ENCODE peak calls at places on chromosomes 13 and 19, in four cellular contexts. One of them, this sample, is unnamed.

GRCh38 chr19:4575267-4575793 is 15.8 kb upstream of the SEMA6B start:
- DNase-seq in NT2/D1: peak; percentile 97
- DNase-seq in Caco-2: no peak
- DNase-seq in CD8-positive, alpha-beta memory T cell: no peak
- DNase-seq in this sample: no peak

GRCh38 chr13:41597348-41598041 is 140.1 kb downstream of the RGCC start:
- DNase-seq in NT2/D1: no peak
- DNase-seq in Caco-2: no peak
- DNase-seq in CD8-positive, alpha-beta memory T cell: no peak
- DNase-seq in this sample: no peak

GRCh38 chr13:67281476-67281875 is 51.3 kb upstream of the PCDH9 start:
- DNase-seq in NT2/D1: no peak
- DNase-seq in Caco-2: no peak
- DNase-seq in CD8-positive, alpha-beta memory T cell: no peak
- DNase-seq in this sample: no peak

GRCh38 chr19:52138614-52139290 is 986 bp downstream of the ZNF616 start:
- DNase-seq in NT2/D1: peak; percentile 28
- DNase-seq in Caco-2: peak; percentile 52
- DNase-seq in CD8-positive, alpha-beta memory T cell: no peak
- DNase-seq in this sample: no peak

GRCh38 chr19:47187797-47188196 is 43.2 kb downstream of the BBC3 start:
- DNase-seq in NT2/D1: no peak
- DNase-seq in Caco-2: no peak
- DNase-seq in CD8-positive, alpha-beta memory T cell: no peak
- DNase-seq in this sample: no peak

GRCh38 chr13:101875717-101876393 is 423.4 kb downstream of the ITGBL1 start:
- DNase-seq in NT2/D1: no peak
- DNase-seq in Caco-2: peak; percentile 54
- DNase-seq in CD8-positive, alpha-beta memory T cell: no peak
- DNase-seq in this sample: no peak

GRCh38 chr13:94886191-94886590 is 173.8 kb upstream of the SOX21 start:
- DNase-seq in NT2/D1: no peak
- DNase-seq in Caco-2: no peak
- DNase-seq in CD8-positive, alpha-beta memory T cell: no peak
- DNase-seq in this sample: no peak

GRCh38 chr19:18202759-18203407 is 959 bp downstream of the RAB3A start:
- DNase-seq in NT2/D1: no peak
- DNase-seq in Caco-2: peak; percentile 46
- DNase-seq in CD8-positive, alpha-beta memory T cell: no peak
- DNase-seq in this sample: no peak

GRCh38 chr13:78979349-78979748 is 320.4 kb upstream of the OBI1 start:
- DNase-seq in NT2/D1: no peak
- DNase-seq in Caco-2: no peak
- DNase-seq in CD8-positive, alpha-beta memory T cell: no peak
- DNase-seq in this sample: no peak

GRCh38 chr19:36054733-36055686 is at the start of gene WDR62:
- DNase-seq in NT2/D1: peak; percentile 69
- DNase-seq in Caco-2: peak; percentile 97
- DNase-seq in CD8-positive, alpha-beta memory T cell: no peak
- DNase-seq in this sample: peak; percentile 89

GRCh38 chr13:113506025-113506685 is 15.6 kb upstream of the DCUN1D2 start:
- DNase-seq in NT2/D1: no peak
- DNase-seq in Caco-2: no peak
- DNase-seq in CD8-positive, alpha-beta memory T cell: no peak
- DNase-seq in this sample: no peak

GRCh38 chr13:91087276-91087675 is 260.2 kb upstream of the MIR17HG start:
- DNase-seq in NT2/D1: no peak
- DNase-seq in Caco-2: no peak
- DNase-seq in CD8-positive, alpha-beta memory T cell: no peak
- DNase-seq in this sample: no peak

GRCh38 chr13:65260938-65261880 is 1968.9 kb downstream of the PCDH9 start:
- DNase-seq in NT2/D1: no peak
- DNase-seq in Caco-2: no peak
- DNase-seq in CD8-positive, alpha-beta memory T cell: no peak
- DNase-seq in this sample: no peak

GRCh38 chr13:79245937-79246574 is 160.0 kb downstream of the RBM26 start:
- DNase-seq in NT2/D1: no peak
- DNase-seq in Caco-2: no peak
- DNase-seq in CD8-positive, alpha-beta memory T cell: no peak
- DNase-seq in this sample: no peak

GRCh38 chr19:18764591-18765051 is 26.5 kb downstream of the COMP start:
- DNase-seq in NT2/D1: no peak
- DNase-seq in Caco-2: no peak
- DNase-seq in CD8-positive, alpha-beta memory T cell: no peak
- DNase-seq in this sample: no peak

GRCh38 chr13:30870049-30870884 is 35.8 kb upstream of the MEDAG start:
- DNase-seq in NT2/D1: no peak
- DNase-seq in Caco-2: peak; percentile 29
- DNase-seq in CD8-positive, alpha-beta memory T cell: no peak
- DNase-seq in this sample: no peak

GRCh38 chr19:40724848-40725247 is 7.9 kb downstream of the ITPKC start:
- DNase-seq in NT2/D1: no peak
- DNase-seq in Caco-2: no peak
- DNase-seq in CD8-positive, alpha-beta memory T cell: no peak
- DNase-seq in this sample: no peak

GRCh38 chr19:33282036-33282686 is 20.2 kb downstream of the CEBPA start:
- DNase-seq in NT2/D1: no peak
- DNase-seq in Caco-2: no peak
- DNase-seq in CD8-positive, alpha-beta memory T cell: no peak
- DNase-seq in this sample: no peak

GRCh38 chr19:16017138-16017490 is 59.2 kb upstream of the TPM4 start:
- DNase-seq in NT2/D1: no peak
- DNase-seq in Caco-2: no peak
- DNase-seq in CD8-positive, alpha-beta memory T cell: no peak
- DNase-seq in this sample: no peak

GRCh38 chr19:1296575-1297271 is 11.1 kb downstream of the EFNA2 start:
- DNase-seq in NT2/D1: no peak
- DNase-seq in Caco-2: no peak
- DNase-seq in CD8-positive, alpha-beta memory T cell: no peak
- DNase-seq in this sample: no peak

GRCh38 chr13:101545521-101545920 is 93.0 kb downstream of the ITGBL1 start:
- DNase-seq in NT2/D1: no peak
- DNase-seq in Caco-2: no peak
- DNase-seq in CD8-positive, alpha-beta memory T cell: no peak
- DNase-seq in this sample: no peak

GRCh38 chr19:54035215-54036178 is 28.2 kb downstream of the VSTM1 start:
- DNase-seq in NT2/D1: peak; percentile 77
- DNase-seq in Caco-2: no peak
- DNase-seq in CD8-positive, alpha-beta memory T cell: no peak
- DNase-seq in this sample: no peak

GRCh38 chr13:95355491-95355890 is 54.2 kb upstream of the ABCC4 start:
- DNase-seq in NT2/D1: no peak
- DNase-seq in Caco-2: no peak
- DNase-seq in CD8-positive, alpha-beta memory T cell: no peak
- DNase-seq in this sample: no peak

GRCh38 chr19:19280561-19280960 is 7.5 kb upstream of the TM6SF2 start:
- DNase-seq in NT2/D1: no peak
- DNase-seq in Caco-2: no peak
- DNase-seq in CD8-positive, alpha-beta memory T cell: no peak
- DNase-seq in this sample: no peak

GRCh38 chr13:92677571-92677970 is 549.0 kb upstream of the GPC6 start:
- DNase-seq in NT2/D1: no peak
- DNase-seq in Caco-2: no peak
- DNase-seq in CD8-positive, alpha-beta memory T cell: no peak
- DNase-seq in this sample: no peak

GRCh38 chr19:2483484-2484151 is 7.7 kb downstream of the GADD45B start:
- DNase-seq in NT2/D1: no peak
- DNase-seq in Caco-2: no peak
- DNase-seq in CD8-positive, alpha-beta memory T cell: no peak
- DNase-seq in this sample: no peak

GRCh38 chr13:110523838-110524237 is 37.7 kb downstream of the RAB20 start:
- DNase-seq in NT2/D1: no peak
- DNase-seq in Caco-2: no peak
- DNase-seq in CD8-positive, alpha-beta memory T cell: no peak
- DNase-seq in this sample: no peak
- H3K4me1 ChIP-seq in NT2/D1: peaks cover 3% of the 10 kb centered on the region
- H3K4me1 ChIP-seq in Caco-2: peaks cover 31% of the 10 kb centered on the region
- H3K4me1 ChIP-seq in CD8-positive, alpha-beta memory T cell: peaks cover 19% of the 10 kb centered on the region
- H3K4me1 ChIP-seq in this sample: peaks cover 60% of the 10 kb centered on the region

GRCh38 chr19:7340959-7341837 is 7.5 kb upstream of the ARHGEF18 start:
- DNase-seq in NT2/D1: peak; percentile 91
- DNase-seq in Caco-2: peak; percentile 88
- DNase-seq in CD8-positive, alpha-beta memory T cell: peak; percentile 63
- DNase-seq in this sample: no peak
- H3K4me1 ChIP-seq in NT2/D1: no peaks in the 10 kb centered on the region
- H3K4me1 ChIP-seq in Caco-2: no peaks in the 10 kb centered on the region
- H3K4me1 ChIP-seq in CD8-positive, alpha-beta memory T cell: peaks cover 63% of the 10 kb centered on the region
- H3K4me1 ChIP-seq in this sample: peaks cover 13% of the 10 kb centered on the region

GRCh38 chr13:46659413-46660065 is 106.6 kb downstream of the LRCH1 start:
- DNase-seq in NT2/D1: no peak
- DNase-seq in Caco-2: peak; percentile 73
- DNase-seq in CD8-positive, alpha-beta memory T cell: no peak
- DNase-seq in this sample: no peak

GRCh38 chr13:46660408-46660807 is 107.4 kb downstream of the LRCH1 start:
- DNase-seq in NT2/D1: no peak
- DNase-seq in Caco-2: no peak
- DNase-seq in CD8-positive, alpha-beta memory T cell: no peak
- DNase-seq in this sample: no peak

GRCh38 chr13:46655727-46656180 is 102.8 kb downstream of the LRCH1 start:
- DNase-seq in NT2/D1: no peak
- DNase-seq in Caco-2: peak; percentile 70
- DNase-seq in CD8-positive, alpha-beta memory T cell: no peak
- DNase-seq in this sample: no peak

GRCh38 chr13:46654956-46655726 is 102.2 kb downstream of the LRCH1 start:
- DNase-seq in NT2/D1: no peak
- DNase-seq in Caco-2: no peak
- DNase-seq in CD8-positive, alpha-beta memory T cell: no peak
- DNase-seq in this sample: no peak

DNA sequence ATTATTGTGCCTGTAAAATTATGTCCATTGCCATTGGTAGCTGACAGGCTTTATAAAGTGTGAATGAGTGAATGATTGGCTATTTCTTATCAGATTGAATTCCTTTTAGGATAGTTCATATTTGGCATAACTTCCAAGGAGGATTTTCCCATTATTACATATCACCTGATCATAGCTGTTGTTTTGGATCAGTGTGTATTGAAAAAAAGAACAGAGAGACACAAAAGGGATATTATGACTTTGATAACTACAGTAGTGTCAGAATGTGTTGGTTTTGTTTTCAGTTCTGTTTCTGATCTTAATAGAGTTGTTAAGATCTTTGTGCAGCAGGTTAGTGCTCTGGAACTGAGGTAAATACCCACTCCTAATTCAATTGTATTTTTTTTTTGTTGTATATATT is 103.8 kb downstream of the LRCH1 start:
- DNase-seq in NT2/D1: no peak
- DNase-seq in Caco-2: no peak
- DNase-seq in CD8-positive, alpha-beta memory T cell: no peak
- DNase-seq in this sample: no peak
- H3K4me1 ChIP-seq in NT2/D1: no peaks in the 10 kb centered on the region
- H3K4me1 ChIP-seq in Caco-2: peaks cover 70% of the 10 kb centered on the region
- H3K4me1 ChIP-seq in CD8-positive, alpha-beta memory T cell: peaks cover 11% of the 10 kb centered on the region
- H3K4me1 ChIP-seq in this sample: peaks cover 5% of the 10 kb centered on the region

GRCh38 chr13:111212517-111212873 is 97.4 kb downstream of the ARHGEF7 start:
- DNase-seq in NT2/D1: no peak
- DNase-seq in Caco-2: no peak
- DNase-seq in CD8-positive, alpha-beta memory T cell: no peak
- DNase-seq in this sample: no peak

GRCh38 chr13:111210488-111210887 is 95.4 kb downstream of the ARHGEF7 start:
- DNase-seq in NT2/D1: no peak
- DNase-seq in Caco-2: no peak
- DNase-seq in CD8-positive, alpha-beta memory T cell: no peak
- DNase-seq in this sample: no peak

GRCh38 chr13:111210082-111210481 is 95.0 kb downstream of the ARHGEF7 start:
- DNase-seq in NT2/D1: no peak
- DNase-seq in Caco-2: no peak
- DNase-seq in CD8-positive, alpha-beta memory T cell: no peak
- DNase-seq in this sample: no peak

GRCh38 chr13:111210945-111211469 is 95.9 kb downstream of the ARHGEF7 start:
- DNase-seq in NT2/D1: no peak
- DNase-seq in Caco-2: no peak
- DNase-seq in CD8-positive, alpha-beta memory T cell: no peak
- DNase-seq in this sample: no peak

DNA sequence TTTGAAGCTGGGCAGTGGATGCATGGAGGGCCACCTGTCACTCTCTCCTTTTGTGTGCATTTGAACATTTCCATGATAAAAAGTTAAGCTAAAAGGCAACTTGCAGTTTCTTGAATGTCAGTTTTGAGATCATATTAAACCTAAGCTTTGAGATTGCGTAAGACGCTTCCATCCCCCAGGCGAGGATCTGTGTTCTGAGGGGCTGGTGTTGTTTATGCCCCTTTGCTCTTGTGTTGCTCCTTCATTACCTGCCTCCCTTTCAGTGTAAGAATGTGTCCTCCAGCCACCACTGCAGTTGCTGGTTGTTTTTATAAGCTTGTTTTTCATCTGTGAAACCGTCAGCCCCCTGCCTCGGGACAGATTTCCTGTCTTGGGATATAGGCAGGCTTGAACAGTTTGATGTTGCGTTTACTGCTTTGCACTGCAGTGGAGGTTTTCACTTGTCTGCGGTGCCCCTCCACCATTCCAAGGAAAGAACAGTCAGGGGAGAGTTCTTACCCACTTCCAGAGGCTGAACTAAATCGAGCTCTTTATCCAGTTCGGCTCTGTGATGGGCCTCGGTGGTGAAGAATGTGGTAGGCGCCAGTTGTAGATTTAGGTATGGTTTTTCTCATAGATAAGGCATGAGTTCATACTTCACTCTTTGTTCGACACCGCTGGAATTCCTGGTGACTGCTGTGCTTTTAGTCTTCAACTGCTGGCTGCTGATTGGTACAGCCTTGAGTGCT is 96.8 kb downstream of the ARHGEF7 start:
- DNase-seq in NT2/D1: peak; percentile 67
- DNase-seq in Caco-2: no peak
- DNase-seq in CD8-positive, alpha-beta memory T cell: no peak
- DNase-seq in this sample: no peak
- H3K4me1 ChIP-seq in NT2/D1: peaks cover 8% of the 10 kb centered on the region
- H3K4me1 ChIP-seq in Caco-2: peaks cover 20% of the 10 kb centered on the region
- H3K4me1 ChIP-seq in CD8-positive, alpha-beta memory T cell: peaks cover 6% of the 10 kb centered on the region
- H3K4me1 ChIP-seq in this sample: peaks cover 15% of the 10 kb centered on the region

GRCh38 chr13:51730927-51731326 is 73.0 kb downstream of the DHRS12 start:
- DNase-seq in NT2/D1: no peak
- DNase-seq in Caco-2: no peak
- DNase-seq in CD8-positive, alpha-beta memory T cell: no peak
- DNase-seq in this sample: no peak

GRCh38 chr13:51728972-51729371 is 75.0 kb downstream of the DHRS12 start:
- DNase-seq in NT2/D1: no peak
- DNase-seq in Caco-2: no peak
- DNase-seq in CD8-positive, alpha-beta memory T cell: no peak
- DNase-seq in this sample: no peak

GRCh38 chr13:51733656-51734334 is 70.2 kb downstream of the DHRS12 start:
- DNase-seq in NT2/D1: no peak
- DNase-seq in Caco-2: peak; percentile 24
- DNase-seq in CD8-positive, alpha-beta memory T cell: no peak
- DNase-seq in this sample: no peak

GRCh38 chr13:51729853-51730553 is 74.0 kb downstream of the DHRS12 start:
- DNase-seq in NT2/D1: no peak
- DNase-seq in Caco-2: peak; percentile 7
- DNase-seq in CD8-positive, alpha-beta memory T cell: no peak
- DNase-seq in this sample: no peak

DNA sequence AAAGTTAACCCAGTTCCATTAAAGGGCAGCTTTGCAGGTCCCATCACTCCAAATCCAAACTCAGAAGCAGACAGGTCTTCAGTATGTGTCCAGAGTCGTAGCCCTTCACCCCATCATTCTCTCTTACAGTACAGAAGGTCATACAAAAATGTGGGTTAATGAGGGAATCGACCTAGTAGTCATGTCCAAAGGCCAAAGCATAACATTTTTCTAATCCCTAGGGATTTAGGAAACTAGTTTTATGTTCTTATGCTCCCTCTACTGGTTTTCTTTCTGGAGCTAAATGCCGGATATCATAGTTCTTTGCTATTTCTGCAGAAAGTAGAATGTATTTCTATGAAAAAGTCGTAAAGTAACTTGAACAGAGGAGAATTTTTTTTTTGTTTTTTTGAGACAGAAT is 72.2 kb downstream of the DHRS12 start:
- DNase-seq in NT2/D1: no peak
- DNase-seq in Caco-2: no peak
- DNase-seq in CD8-positive, alpha-beta memory T cell: no peak
- DNase-seq in this sample: no peak
- H3K4me1 ChIP-seq in NT2/D1: no peaks in the 10 kb centered on the region
- H3K4me1 ChIP-seq in Caco-2: peaks cover 12% of the 10 kb centered on the region
- H3K4me1 ChIP-seq in CD8-positive, alpha-beta memory T cell: no peaks in the 10 kb centered on the region
- H3K4me1 ChIP-seq in this sample: peaks cover 14% of the 10 kb centered on the region